ENCODE peak calls at places on chromosomes 11 and 22, in five cellular contexts. One of them, this sample, is unnamed.

GRCh38 chr11:118909619-118910308 is 16.0 kb downstream of the BCL9L start:
- DNase-seq in CD4-positive, CD25-positive, alpha-beta regulatory T cell: no peak
- DNase-seq in RWPE1: no peak
- DNase-seq in AG04450: no peak
- DNase-seq in OCI-LY7: no peak
- DNase-seq in this sample: no peak

GRCh38 chr22:29167032-29167911 is 38.4 kb upstream of the EMID1 start:
- DNase-seq in OCI-LY7: peak
- DNase-seq in RWPE1: no peak
- DNase-seq in AG04450: no peak
- DNase-seq in CD4-positive, CD25-positive, alpha-beta regulatory T cell: no peak
- DNase-seq in this sample: no peak

GRCh38 chr11:93025558-93026255 is 56.3 kb downstream of the MTNR1B start:
- DNase-seq in OCI-LY7: no peak
- DNase-seq in AG04450: no peak
- DNase-seq in RWPE1: no peak
- DNase-seq in CD4-positive, CD25-positive, alpha-beta regulatory T cell: no peak
- DNase-seq in this sample: no peak

GRCh38 chr11:114163231-114163631 is 103.7 kb downstream of the ZBTB16 start:
- DNase-seq in AG04450: no peak
- DNase-seq in CD4-positive, CD25-positive, alpha-beta regulatory T cell: no peak
- DNase-seq in OCI-LY7: no peak
- DNase-seq in RWPE1: peak
- DNase-seq in this sample: no peak

GRCh38 chr11:61295596-61295926 is 445 bp upstream of the VWCE start:
- DNase-seq in RWPE1: no peak
- DNase-seq in OCI-LY7: no peak
- DNase-seq in AG04450: no peak
- DNase-seq in CD4-positive, CD25-positive, alpha-beta regulatory T cell: no peak
- DNase-seq in this sample: no peak

GRCh38 chr22:45163074-45163416 is 680 bp upstream of the NUP50 start:
- DNase-seq in OCI-LY7: peak
- DNase-seq in CD4-positive, CD25-positive, alpha-beta regulatory T cell: no peak
- DNase-seq in AG04450: no peak
- DNase-seq in RWPE1: no peak
- DNase-seq in this sample: no peak

GRCh38 chr11:36062796-36063380 is 119.0 kb downstream of the LDLRAD3 start:
- DNase-seq in OCI-LY7: no peak
- DNase-seq in RWPE1: no peak
- DNase-seq in AG04450: no peak
- DNase-seq in CD4-positive, CD25-positive, alpha-beta regulatory T cell: no peak
- DNase-seq in this sample: no peak

GRCh38 chr11:63017306-63017974 is 1.8 kb upstream of the SLC22A8 start:
- DNase-seq in RWPE1: no peak
- DNase-seq in OCI-LY7: no peak
- DNase-seq in CD4-positive, CD25-positive, alpha-beta regulatory T cell: no peak
- DNase-seq in AG04450: no peak
- DNase-seq in this sample: no peak

GRCh38 chr22:32752868-32753520 is 48.5 kb upstream of the TIMP3 start:
- DNase-seq in AG04450: peak
- DNase-seq in CD4-positive, CD25-positive, alpha-beta regulatory T cell: no peak
- DNase-seq in RWPE1: no peak
- DNase-seq in OCI-LY7: no peak
- DNase-seq in this sample: no peak

GRCh38 chr11:31106963-31107576 is 262.5 kb downstream of the DCDC1 start:
- DNase-seq in OCI-LY7: peak
- DNase-seq in CD4-positive, CD25-positive, alpha-beta regulatory T cell: no peak
- DNase-seq in RWPE1: peak
- DNase-seq in AG04450: no peak
- DNase-seq in this sample: no peak

GRCh38 chr11:134565343-134565891 is 153.4 kb upstream of the B3GAT1 start:
- DNase-seq in OCI-LY7: no peak
- DNase-seq in CD4-positive, CD25-positive, alpha-beta regulatory T cell: no peak
- DNase-seq in AG04450: no peak
- DNase-seq in RWPE1: no peak
- DNase-seq in this sample: no peak

GRCh38 chr11:40514124-40514523 is 945.3 kb downstream of the LRRC4C start:
- DNase-seq in OCI-LY7: no peak
- DNase-seq in RWPE1: peak
- DNase-seq in CD4-positive, CD25-positive, alpha-beta regulatory T cell: no peak
- DNase-seq in AG04450: no peak
- DNase-seq in this sample: peak

GRCh38 chr11:126083829-126084607 is 21.4 kb upstream of the CDON start:
- DNase-seq in OCI-LY7: peak
- DNase-seq in RWPE1: no peak
- DNase-seq in AG04450: no peak
- DNase-seq in CD4-positive, CD25-positive, alpha-beta regulatory T cell: no peak
- DNase-seq in this sample: no peak

GRCh38 chr11:7348432-7349298 is 97.0 kb downstream of the SYT9 start:
- DNase-seq in CD4-positive, CD25-positive, alpha-beta regulatory T cell: no peak
- DNase-seq in OCI-LY7: no peak
- DNase-seq in RWPE1: no peak
- DNase-seq in AG04450: no peak
- DNase-seq in this sample: no peak

GRCh38 chr11:128324531-128325141 is 262.7 kb downstream of the ETS1 start:
- DNase-seq in CD4-positive, CD25-positive, alpha-beta regulatory T cell: peak
- DNase-seq in RWPE1: no peak
- DNase-seq in AG04450: no peak
- DNase-seq in OCI-LY7: no peak
- DNase-seq in this sample: no peak

GRCh38 chr22:49156662-49157285 is 670.9 kb downstream of the BRD1 start:
- DNase-seq in RWPE1: no peak
- DNase-seq in OCI-LY7: no peak
- DNase-seq in CD4-positive, CD25-positive, alpha-beta regulatory T cell: no peak
- DNase-seq in AG04450: no peak
- DNase-seq in this sample: no peak

GRCh38 chr22:44442856-44443595 is 55.0 kb downstream of the RTL6 start:
- DNase-seq in CD4-positive, CD25-positive, alpha-beta regulatory T cell: no peak
- DNase-seq in OCI-LY7: no peak
- DNase-seq in RWPE1: no peak
- DNase-seq in AG04450: no peak
- DNase-seq in this sample: no peak

GRCh38 chr11:85767277-85767676 is 43.7 kb downstream of the SYTL2 start:
- DNase-seq in CD4-positive, CD25-positive, alpha-beta regulatory T cell: no peak
- DNase-seq in OCI-LY7: no peak
- DNase-seq in AG04450: no peak
- DNase-seq in RWPE1: no peak
- DNase-seq in this sample: no peak

GRCh38 chr11:96111308-96111707 is 187.4 kb upstream of the MTMR2 start:
- DNase-seq in OCI-LY7: no peak
- DNase-seq in RWPE1: no peak
- DNase-seq in CD4-positive, CD25-positive, alpha-beta regulatory T cell: no peak
- DNase-seq in AG04450: no peak
- DNase-seq in this sample: no peak

GRCh38 chr11:73235236-73235786 is 17.2 kb downstream of the P2RY2 start:
- DNase-seq in CD4-positive, CD25-positive, alpha-beta regulatory T cell: no peak
- DNase-seq in OCI-LY7: no peak
- DNase-seq in AG04450: no peak
- DNase-seq in RWPE1: no peak
- DNase-seq in this sample: no peak

GRCh38 chr11:3164540-3165151 is 464 bp downstream of the OSBPL5 start:
- DNase-seq in AG04450: no peak
- DNase-seq in OCI-LY7: no peak
- DNase-seq in CD4-positive, CD25-positive, alpha-beta regulatory T cell: no peak
- DNase-seq in RWPE1: no peak
- DNase-seq in this sample: no peak

GRCh38 chr11:128502736-128503135 is 84.6 kb downstream of the ETS1 start:
- DNase-seq in OCI-LY7: no peak
- DNase-seq in CD4-positive, CD25-positive, alpha-beta regulatory T cell: no peak
- DNase-seq in RWPE1: peak
- DNase-seq in AG04450: peak
- DNase-seq in this sample: no peak

GRCh38 chr11:67504950-67505561 is at the start of gene PITPNM1:
- DNase-seq in CD4-positive, CD25-positive, alpha-beta regulatory T cell: peak
- DNase-seq in OCI-LY7: peak
- DNase-seq in AG04450: no peak
- DNase-seq in RWPE1: peak
- DNase-seq in this sample: no peak

GRCh38 chr22:42743501-42743991 is 22.9 kb upstream of the A4GALT start:
- DNase-seq in RWPE1: peak
- DNase-seq in CD4-positive, CD25-positive, alpha-beta regulatory T cell: no peak
- DNase-seq in OCI-LY7: no peak
- DNase-seq in AG04450: no peak
- DNase-seq in this sample: no peak

GRCh38 chr22:40703174-40703573 is 23.9 kb downstream of the MCHR1 start:
- DNase-seq in OCI-LY7: no peak
- DNase-seq in CD4-positive, CD25-positive, alpha-beta regulatory T cell: no peak
- DNase-seq in RWPE1: no peak
- DNase-seq in AG04450: no peak
- DNase-seq in this sample: no peak

GRCh38 chr22:43342347-43343261 is 568 bp downstream of the SCUBE1 start:
- DNase-seq in AG04450: no peak
- DNase-seq in CD4-positive, CD25-positive, alpha-beta regulatory T cell: no peak
- DNase-seq in RWPE1: no peak
- DNase-seq in OCI-LY7: no peak
- DNase-seq in this sample: no peak

GRCh38 chr11:82794490-82794889 is 60.8 kb upstream of the FAM181B start:
- DNase-seq in RWPE1: no peak
- DNase-seq in CD4-positive, CD25-positive, alpha-beta regulatory T cell: no peak
- DNase-seq in AG04450: no peak
- DNase-seq in OCI-LY7: no peak
- DNase-seq in this sample: no peak

GRCh38 chr11:82792822-82793569 is 59.3 kb upstream of the FAM181B start:
- DNase-seq in RWPE1: no peak
- DNase-seq in CD4-positive, CD25-positive, alpha-beta regulatory T cell: no peak
- DNase-seq in OCI-LY7: no peak
- DNase-seq in AG04450: no peak
- DNase-seq in this sample: no peak

GRCh38 chr11:82792319-82792718 is 58.7 kb upstream of the FAM181B start:
- DNase-seq in RWPE1: no peak
- DNase-seq in CD4-positive, CD25-positive, alpha-beta regulatory T cell: no peak
- DNase-seq in OCI-LY7: no peak
- DNase-seq in AG04450: no peak
- DNase-seq in this sample: no peak

GRCh38 chr11:82791779-82792178 is 58.1 kb upstream of the FAM181B start:
- DNase-seq in RWPE1: no peak
- DNase-seq in CD4-positive, CD25-positive, alpha-beta regulatory T cell: no peak
- DNase-seq in AG04450: no peak
- DNase-seq in OCI-LY7: no peak
- DNase-seq in this sample: no peak

GRCh38 chr11:82790723-82791487 is 57.2 kb upstream of the FAM181B start:
- DNase-seq in OCI-LY7: peak
- DNase-seq in CD4-positive, CD25-positive, alpha-beta regulatory T cell: no peak
- DNase-seq in RWPE1: no peak
- DNase-seq in AG04450: no peak
- DNase-seq in this sample: no peak
- H3K27ac ChIP-seq in OCI-LY7: no peak
- H3K27ac ChIP-seq in CD4-positive, CD25-positive, alpha-beta regulatory T cell: no peak
- H3K27ac ChIP-seq in RWPE1: no peak
- H3K27ac ChIP-seq in AG04450: no peak
- H3K27ac ChIP-seq in this sample: no peak

DNA sequence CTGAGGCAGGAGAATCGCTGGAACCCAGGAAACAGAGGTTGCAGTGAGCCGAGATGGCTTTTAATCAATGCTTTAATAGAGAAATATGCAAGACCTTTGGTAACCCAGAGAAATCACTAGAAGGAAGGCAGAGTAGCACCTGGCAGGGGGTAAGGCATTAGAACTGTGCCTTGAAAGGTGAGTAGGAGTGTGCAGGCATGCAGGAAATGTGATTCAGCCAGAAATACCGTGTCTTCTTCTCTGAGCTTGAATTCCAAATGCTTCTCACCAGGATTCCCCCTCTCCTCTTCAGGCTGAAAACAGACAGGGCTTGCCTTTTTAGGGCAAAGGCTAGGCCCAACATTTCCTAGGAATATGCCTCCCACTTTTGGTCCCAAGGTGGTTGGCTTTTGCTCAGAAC is 51.0 kb downstream of the OR4D9 start:
- DNase-seq in OCI-LY7: no peak
- DNase-seq in CD4-positive, CD25-positive, alpha-beta regulatory T cell: no peak
- DNase-seq in AG04450: no peak
- DNase-seq in RWPE1: no peak
- DNase-seq in this sample: no peak
- H3K27ac ChIP-seq in OCI-LY7: no peak
- H3K27ac ChIP-seq in CD4-positive, CD25-positive, alpha-beta regulatory T cell: no peak
- H3K27ac ChIP-seq in AG04450: no peak
- H3K27ac ChIP-seq in RWPE1: peak
- H3K27ac ChIP-seq in this sample: peak

GRCh38 chr11:17989306-17989705 is 23.5 kb downstream of the SERGEF start:
- DNase-seq in CD4-positive, CD25-positive, alpha-beta regulatory T cell: no peak
- DNase-seq in OCI-LY7: no peak
- DNase-seq in AG04450: no peak
- DNase-seq in RWPE1: no peak
- DNase-seq in this sample: no peak
- H3K27ac ChIP-seq in CD4-positive, CD25-positive, alpha-beta regulatory T cell: no peak
- H3K27ac ChIP-seq in OCI-LY7: no peak
- H3K27ac ChIP-seq in AG04450: no peak
- H3K27ac ChIP-seq in RWPE1: no peak
- H3K27ac ChIP-seq in this sample: no peak

GRCh38 chr11:34986883-34987525 is 70.6 kb downstream of the PDHX start:
- DNase-seq in AG04450: no peak
- DNase-seq in RWPE1: no peak
- DNase-seq in OCI-LY7: no peak
- DNase-seq in CD4-positive, CD25-positive, alpha-beta regulatory T cell: no peak
- DNase-seq in this sample: no peak

GRCh38 chr11:34987617-34988016 is 71.2 kb downstream of the PDHX start:
- DNase-seq in RWPE1: no peak
- DNase-seq in OCI-LY7: no peak
- DNase-seq in CD4-positive, CD25-positive, alpha-beta regulatory T cell: no peak
- DNase-seq in AG04450: no peak
- DNase-seq in this sample: no peak

GRCh38 chr11:34984514-34984913 is 68.1 kb downstream of the PDHX start:
- DNase-seq in OCI-LY7: no peak
- DNase-seq in RWPE1: no peak
- DNase-seq in CD4-positive, CD25-positive, alpha-beta regulatory T cell: no peak
- DNase-seq in AG04450: no peak
- DNase-seq in this sample: no peak

DNA sequence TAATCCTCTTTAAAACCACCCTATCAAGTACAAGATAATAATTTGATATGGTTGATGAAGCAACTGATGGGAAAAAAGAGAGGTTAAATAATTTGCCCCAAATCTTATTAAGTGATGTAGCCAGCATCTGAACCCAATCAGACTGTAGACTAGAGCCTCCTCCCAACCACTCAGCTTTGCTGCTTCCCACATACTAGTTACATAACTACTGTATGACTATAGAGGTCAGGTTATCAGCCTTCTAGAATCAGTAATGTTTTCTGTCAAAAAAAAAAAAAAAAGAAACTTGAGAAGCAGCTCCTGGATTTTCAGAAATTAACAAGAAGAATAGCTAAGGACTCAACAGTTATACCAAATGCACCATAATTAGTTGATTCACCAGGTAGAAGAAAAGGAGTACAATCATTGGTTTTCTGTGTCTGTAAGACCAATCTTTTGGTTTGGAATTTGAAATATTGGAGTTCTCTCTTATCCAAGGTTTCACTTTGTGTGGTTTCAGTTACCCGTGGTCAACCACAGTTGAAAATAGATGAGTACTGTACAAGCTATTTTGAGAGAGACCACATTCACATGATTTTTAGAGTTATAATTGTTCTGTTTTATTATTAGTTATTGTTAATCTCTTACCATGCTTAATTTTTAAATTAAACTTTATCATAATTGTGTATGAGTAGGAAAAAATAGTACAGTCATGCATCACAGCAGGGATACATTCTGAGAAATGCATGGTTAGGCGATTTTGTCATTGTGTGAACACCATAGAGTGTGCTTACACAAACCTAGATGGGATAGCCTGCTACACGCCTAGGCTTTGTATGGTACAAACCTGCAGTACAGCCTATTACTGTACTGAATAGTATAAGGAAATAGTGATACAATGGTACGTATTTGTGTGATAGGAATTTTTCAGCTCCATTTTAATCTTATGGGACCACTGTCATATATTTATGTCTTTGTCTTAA is 72.2 kb downstream of the PDHX start:
- DNase-seq in AG04450: no peak
- DNase-seq in OCI-LY7: no peak
- DNase-seq in RWPE1: no peak
- DNase-seq in CD4-positive, CD25-positive, alpha-beta regulatory T cell: no peak
- DNase-seq in this sample: no peak
- H3K27ac ChIP-seq in AG04450: no peak
- H3K27ac ChIP-seq in OCI-LY7: no peak
- H3K27ac ChIP-seq in RWPE1: no peak
- H3K27ac ChIP-seq in CD4-positive, CD25-positive, alpha-beta regulatory T cell: no peak
- H3K27ac ChIP-seq in this sample: no peak